ENCODE peak calls at places on chromosomes 13 and 19, in five cellular contexts. A is IMR-90, L is SJSA1, J is transverse colon, O is uterus. T is an unnamed sample. For H3K9me3, the result is how much of the 10 kb centered on the place peaks cover.

GRCh38 chr13:43684947-43685725 is 101.6 kb downstream of the ENOX1 start:
- DNase-seq in A (no peak), L (no peak), J (no peak), O (no peak), T (no peak)

GRCh38 chr13:66410314-66410713 is 819.8 kb downstream of the PCDH9 start:
- DNase-seq in A (no peak), L (no peak), J (no peak), O (no peak), T (no peak)

GRCh38 chr13:66660013-66660804 is 569.9 kb downstream of the PCDH9 start:
- DNase-seq in A (peak), L (no peak), J (no peak), O (no peak), T (no peak)

GRCh38 chr13:99425485-99426341 is 75.6 kb upstream of the TM9SF2 start:
- DNase-seq in A (no peak), L (peak), J (peak), O (no peak), T (no peak)

GRCh38 chr19:55014714-55015113 is 23.4 kb downstream of the GP6 start:
- DNase-seq in A (no peak), L (no peak), J (no peak), O (peak), T (peak)

GRCh38 chr13:73215807-73216206 is 157.0 kb downstream of the KLF5 start:
- DNase-seq in A (peak), L (no peak), J (peak), O (no peak), T (no peak)

GRCh38 chr19:33284146-33284643 is 18.1 kb downstream of the CEBPA start:
- DNase-seq in A (no peak), L (no peak), J (no peak), O (no peak), T (no peak)

GRCh38 chr13:25068810-25069209 is 27.1 kb upstream of the PABPC3 start:
- DNase-seq in A (no peak), L (no peak), J (no peak), O (no peak), T (no peak)

GRCh38 chr19:14954071-14954655 is 12.9 kb downstream of the OR7C2 start:
- DNase-seq in A (no peak), L (no peak), J (no peak), O (no peak), T (peak)

GRCh38 chr13:101150998-101151397 is 265.3 kb downstream of the NALCN start:
- DNase-seq in A (peak), L (no peak), J (no peak), O (no peak), T (peak)
- H3K4me3 ChIP-seq in A (no peak), L (no peak), J (no peak), O (no peak), T (no peak)

DNA sequence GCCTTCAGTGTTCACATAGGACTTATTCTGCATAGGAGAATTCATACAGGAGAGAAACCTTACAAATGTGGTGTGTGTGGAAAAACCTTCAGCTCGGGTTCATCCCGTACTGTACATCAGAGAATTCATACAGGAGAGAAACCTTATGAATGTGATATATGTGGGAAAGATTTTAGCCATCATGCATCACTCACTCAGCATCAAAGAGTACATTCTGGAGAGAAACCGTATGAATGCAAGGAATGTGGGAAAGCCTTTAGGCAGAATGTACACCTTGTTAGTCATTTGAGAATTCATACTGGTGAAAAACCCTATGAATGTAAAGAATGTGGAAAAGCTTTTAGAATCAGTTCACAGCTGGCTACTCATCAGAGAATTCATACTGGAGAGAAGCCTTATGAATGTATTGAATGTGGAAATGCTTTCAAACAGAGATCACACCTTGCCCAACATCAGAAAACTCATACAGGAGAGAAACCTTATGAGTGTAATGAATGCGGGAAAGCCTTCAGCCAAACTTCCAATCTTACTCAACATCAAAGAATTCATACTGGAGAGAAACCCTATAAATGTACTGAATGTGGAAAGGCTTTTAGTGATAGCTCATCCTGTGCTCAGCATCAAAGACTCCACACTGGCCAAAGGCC is 13.4 kb upstream of the ZFP28 start:
- DNase-seq in A (no peak), L (no peak), J (no peak), O (no peak), T (no peak)
- H3K9me3 ChIP-seq in A (half or more), L (under half), J (half or more), O (under half), T (under half)

GRCh38 chr13:75549262-75550158 is at the start of gene UCHL3:
- DNase-seq in A (peak), L (peak), J (peak), O (peak), T (peak)
- H3K4me3 ChIP-seq in A (peak), L (peak), J (peak), O (peak), T (peak)

GRCh38 chr19:58047672-58048071 is 11.4 kb upstream of the ZNF135 start:
- DNase-seq in A (no peak), L (no peak), J (no peak), O (no peak), T (no peak)
- H3K9me3 ChIP-seq in A (half or more), L (under half), J (under half), O (under half), T (under half)

DNA sequence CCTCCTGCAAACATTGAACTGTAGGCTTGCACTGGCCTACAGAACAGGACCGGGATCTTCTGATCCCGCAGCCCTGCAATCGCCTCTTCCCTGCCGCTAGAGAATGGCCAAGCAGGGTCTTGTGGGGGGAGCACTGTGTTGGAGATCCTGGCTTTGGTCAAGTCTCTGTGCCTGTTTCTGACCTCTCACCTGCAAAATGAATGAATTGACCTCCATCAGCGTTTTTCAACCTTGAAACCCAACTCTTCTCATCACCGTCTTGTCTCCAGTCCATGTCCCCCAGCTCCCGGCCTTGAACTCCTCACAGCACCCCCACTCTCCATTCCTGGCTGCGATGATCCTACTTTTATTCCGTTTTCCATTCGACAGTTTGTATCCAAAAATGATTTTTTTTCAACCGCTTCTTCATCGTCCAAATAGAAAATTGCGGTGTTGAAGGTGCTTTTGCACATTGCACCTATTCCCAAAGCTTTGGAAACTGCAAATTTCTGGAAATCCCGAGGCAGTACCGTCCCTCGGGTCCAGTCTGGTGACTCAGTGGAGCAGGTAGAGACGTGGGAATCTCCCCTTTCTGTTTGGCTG is 2.0 kb downstream of the MYO9B start:
- DNase-seq in A (no peak), L (no peak), J (no peak), O (no peak), T (no peak)
- H3K4me3 ChIP-seq in A (no peak), L (no peak), J (peak), O (no peak), T (no peak)

DNA sequence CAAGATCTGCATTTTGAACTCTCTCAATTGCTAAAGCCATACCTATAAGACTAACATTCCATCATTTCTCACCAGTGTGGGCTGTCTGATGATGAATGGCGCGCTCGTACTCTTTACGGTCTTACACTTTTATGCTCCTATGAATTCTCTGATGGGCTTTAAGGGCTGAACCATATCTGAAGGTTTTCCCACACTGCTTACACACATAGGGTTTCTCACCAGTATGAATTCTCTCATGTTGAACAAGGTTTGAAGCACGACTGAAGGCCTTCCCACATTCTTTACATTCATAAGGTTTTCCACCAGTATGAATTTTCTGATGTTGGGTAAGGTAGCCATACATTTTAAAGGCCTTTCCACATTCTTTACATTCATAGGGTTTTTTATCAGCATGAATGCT is 18.8 kb upstream of the ZNF607 start:
- DNase-seq in A (no peak), L (no peak), J (no peak), O (no peak), T (no peak)
- H3K9me3 ChIP-seq in A (under half), L (under half), J (half or more), O (under half), T (under half)

T was measured in MG63.